ENCODE peak calls at places on chromosome 16, in four cellular contexts. U is A549, H is esophagus muscularis mucosa, K is Peyer's patch. M is an unnamed sample.

GRCh38 chr16:30485818-30486436 is 13.4 kb downstream of the ITGAL start:
- DNase-seq in K (no peak), U (no peak), H (no peak), M (no peak)

GRCh38 chr16:711548-712320 is 3.2 kb upstream of the METRN start:
- DNase-seq in K (peak), U (no peak), H (no peak), M (no peak)

GRCh38 chr16:48426244-48427135 is 41.3 kb upstream of the SIAH1 start:
- DNase-seq in U (no peak), K (no peak), H (no peak), M (no peak)

GRCh38 chr16:10086620-10087019 is 95.6 kb downstream of the GRIN2A start:
- DNase-seq in K (no peak), H (no peak), U (no peak), M (no peak)

GRCh38 chr16:9345046-9345445 is 253.6 kb downstream of the HAPSTR1 start:
- DNase-seq in K (no peak), H (peak), U (no peak), M (no peak)

GRCh38 chr16:88783391-88784073 is 1.5 kb downstream of the PIEZO1 start:
- DNase-seq in H (no peak), U (no peak), K (peak), M (no peak)

GRCh38 chr16:14199624-14200023 is 128.5 kb downstream of the MRTFB start:
- DNase-seq in H (no peak), K (no peak), U (no peak), M (no peak)

GRCh38 chr16:54932737-54933254 is 2.1 kb downstream of the IRX5 start:
- DNase-seq in K (no peak), H (no peak), U (no peak), M (no peak)

GRCh38 chr16:29926675-29927522 is 873 bp upstream of the KCTD13 start:
- DNase-seq in K (no peak), U (peak), H (no peak), M (no peak)

GRCh38 chr16:71537643-71538042 is 11.4 kb downstream of the CHST4 start:
- DNase-seq in H (no peak), K (no peak), U (peak), M (peak)

GRCh38 chr16:9225527-9226316 is 134.3 kb downstream of the HAPSTR1 start:
- DNase-seq in U (no peak), H (no peak), K (no peak), M (no peak)

GRCh38 chr16:67089101-67089500 is 20.6 kb upstream of the PHAF1 start:
- DNase-seq in H (no peak), U (no peak), K (no peak), M (no peak)
- H3K27ac ChIP-seq in H (no peak), U (no peak), K (no peak), M (no peak)

GRCh38 chr16:28496844-28497243 is 2.4 kb downstream of the APOBR start:
- DNase-seq in U (no peak), K (no peak), H (no peak), M (no peak)

GRCh38 chr16:28498666-28499065 is 4.2 kb downstream of the APOBR start:
- DNase-seq in H (no peak), U (no peak), K (no peak), M (no peak)

GRCh38 chr16:28497861-28498599 is 3.6 kb downstream of the APOBR start:
- DNase-seq in K (no peak), U (no peak), H (no peak), M (no peak)

GRCh38 chr16:28495795-28496749 is 1.6 kb downstream of the APOBR start:
- DNase-seq in K (no peak), H (no peak), U (no peak), M (no peak)

GRCh38 chr16:28497386-28497785 is 2.9 kb downstream of the APOBR start:
- DNase-seq in H (no peak), U (no peak), K (no peak), M (no peak)
- H3K27ac ChIP-seq in H (no peak), U (no peak), K (no peak), M (no peak)

GRCh38 chr16:17777461-17777863 is 306.7 kb upstream of the XYLT1 start:
- DNase-seq in K (no peak), U (no peak), H (no peak), M (no peak)
- H3K27ac ChIP-seq in K (no peak), U (no peak), H (no peak), M (no peak)

GRCh38 chr16:79090966-79091365 is 509.6 kb downstream of the MAF start:
- DNase-seq in U (no peak), K (no peak), H (no peak), M (no peak)

GRCh38 chr16:79088971-79089370 is 511.6 kb downstream of the MAF start:
- DNase-seq in U (no peak), K (no peak), H (no peak), M (no peak)

GRCh38 chr16:79093554-79093967 is 507.0 kb downstream of the MAF start:
- DNase-seq in K (peak), H (no peak), U (no peak), M (peak)

GRCh38 chr16:79092846-79093245 is 507.7 kb downstream of the MAF start:
- DNase-seq in H (no peak), U (no peak), K (no peak), M (peak)

DNA sequence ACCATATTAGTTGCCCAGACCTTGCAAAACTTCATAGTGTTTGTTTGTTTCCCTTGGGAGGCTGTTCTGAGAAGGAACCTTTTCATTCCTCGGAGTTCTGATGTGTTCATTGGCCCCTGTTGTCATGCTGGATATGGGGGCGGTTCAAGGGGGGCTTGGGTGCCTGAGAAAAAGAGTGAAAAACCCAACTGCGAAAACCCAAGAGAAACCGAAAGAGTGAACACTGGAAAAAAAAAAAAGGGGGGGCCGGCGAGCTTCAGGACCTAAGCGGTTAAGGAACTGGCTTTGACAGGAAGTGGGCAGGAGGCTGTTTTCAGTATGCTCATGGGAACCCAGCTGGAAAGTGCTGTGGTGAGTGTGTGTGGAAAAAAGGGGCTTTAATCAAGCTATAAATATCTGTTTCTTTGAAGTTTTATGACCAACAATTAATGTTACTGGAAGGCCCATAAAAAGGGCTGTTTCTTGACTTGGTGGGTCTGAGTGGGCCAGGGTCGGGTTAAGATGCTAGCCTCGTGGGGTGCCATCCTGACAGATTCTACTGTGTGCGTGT is 510.7 kb downstream of the MAF start:
- DNase-seq in U (no peak), H (no peak), K (peak), M (peak)
- H3K27ac ChIP-seq in U (no peak), H (no peak), K (no peak), M (peak)

DNA sequence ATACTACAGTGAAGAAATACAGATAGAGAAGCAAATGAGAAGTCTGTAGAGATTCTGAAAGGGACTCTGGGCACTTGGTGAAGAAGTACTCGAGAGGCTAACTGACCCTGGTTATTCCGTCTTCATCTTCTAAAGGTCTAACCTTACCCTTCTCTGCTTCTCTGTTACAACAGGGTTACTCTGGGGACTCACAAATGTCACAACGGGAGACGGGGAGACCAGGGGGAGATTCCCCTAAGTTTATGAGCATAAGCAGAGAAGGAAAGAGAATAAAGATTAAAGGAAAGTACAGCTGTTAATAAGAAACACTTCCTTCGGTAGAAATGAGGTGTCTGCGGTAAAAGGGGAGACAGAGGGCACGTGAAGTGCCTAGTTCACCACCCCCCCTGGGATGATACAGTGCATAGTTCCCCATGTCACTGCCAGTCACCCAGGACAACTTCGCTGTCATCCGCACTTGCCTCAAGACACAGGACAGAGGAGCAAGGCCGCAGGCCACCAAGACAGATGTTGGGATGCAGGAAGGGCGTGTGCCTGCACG is 75.2 kb upstream of the TRAP1 start:
- DNase-seq in K (no peak), H (no peak), U (no peak), M (no peak)
- H3K27ac ChIP-seq in K (no peak), H (peak), U (no peak), M (no peak)

GRCh38 chr16:57481421-57481820 is 4.9 kb downstream of the DOK4 start:
- DNase-seq in K (no peak), U (no peak), H (no peak), M (no peak)

GRCh38 chr16:57480754-57481230 is 5.5 kb downstream of the DOK4 start:
- DNase-seq in H (no peak), K (no peak), U (no peak), M (no peak)

GRCh38 chr16:57479422-57480126 is 6.7 kb downstream of the DOK4 start:
- DNase-seq in H (no peak), K (no peak), U (no peak), M (no peak)

GRCh38 chr16:57479043-57479421 is 7.3 kb downstream of the DOK4 start:
- DNase-seq in U (no peak), K (peak), H (no peak), M (no peak)

GRCh38 chr16:57480127-57480753 is 6.1 kb downstream of the DOK4 start:
- DNase-seq in K (no peak), U (peak), H (no peak), M (no peak)
- H3K27ac ChIP-seq in K (peak), U (peak), H (peak), M (no peak)

GRCh38 chr16:85370881-85371651 is 242.1 kb upstream of the GSE1 start:
- DNase-seq in H (no peak), U (no peak), K (no peak), M (no peak)

GRCh38 chr16:85369060-85369459 is 244.1 kb upstream of the GSE1 start:
- DNase-seq in K (no peak), U (no peak), H (no peak), M (no peak)

GRCh38 chr16:85370543-85370880 is 242.6 kb upstream of the GSE1 start:
- DNase-seq in U (no peak), H (no peak), K (no peak), M (no peak)

GRCh38 chr16:85371948-85372347 is 241.2 kb upstream of the GSE1 start:
- DNase-seq in K (no peak), H (no peak), U (no peak), M (no peak)

DNA sequence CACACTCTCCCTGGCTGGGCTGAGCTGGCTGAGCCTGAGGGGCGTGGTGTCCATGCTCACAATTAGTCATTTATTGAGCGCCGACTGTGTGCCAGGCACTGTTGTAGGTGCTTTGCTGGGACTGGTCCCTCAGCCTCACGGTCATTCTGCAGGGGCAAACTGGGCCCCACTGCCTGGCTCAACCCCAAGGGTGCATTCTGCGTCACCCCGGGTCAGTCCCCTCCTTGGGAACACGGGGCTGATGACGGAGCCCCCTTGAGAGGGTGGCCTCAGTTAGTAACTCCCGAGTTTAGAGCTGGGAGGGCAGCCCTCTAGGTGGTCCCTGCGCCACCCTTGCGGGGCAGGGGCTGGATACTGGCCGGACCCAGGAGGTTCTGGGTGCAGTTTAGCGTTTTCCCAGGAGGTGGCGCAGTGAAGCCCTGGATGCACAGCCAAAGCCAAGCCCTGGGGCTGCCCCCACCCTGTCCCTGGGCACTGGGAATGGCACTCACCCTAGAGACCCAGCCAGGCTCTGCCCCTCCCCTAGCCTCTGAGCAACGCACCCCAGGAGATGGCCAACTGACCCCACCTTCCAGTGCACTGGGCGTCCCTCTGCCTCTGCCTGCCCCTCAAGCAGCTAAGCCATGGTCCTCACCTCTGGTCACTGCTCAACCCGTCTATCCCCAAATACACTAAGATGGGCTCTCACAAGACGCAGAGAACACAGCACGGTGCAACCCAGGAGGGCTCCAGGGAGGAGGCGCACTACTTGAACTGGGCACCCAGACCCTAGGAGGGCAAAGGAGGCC is 243.2 kb upstream of the GSE1 start:
- DNase-seq in U (peak), K (peak), H (no peak), M (no peak)
- H3K27ac ChIP-seq in U (no peak), K (peak), H (peak), M (no peak)

GRCh38 chr16:50640391-50640790 is 40.7 kb downstream of the SNX20 start:
- DNase-seq in K (no peak), U (no peak), H (no peak), M (no peak)
- H3K27ac ChIP-seq in K (no peak), U (no peak), H (no peak), M (no peak)